ENCODE peak calls at places on chromosomes 3 and 15, in four cellular contexts. Z is HepG2, D is SK-N-SH, S is K562. F is an unnamed sample.

GRCh38 chr3:49671291-49672288 is 2.6 kb upstream of the APEH start:
- DNase-seq in D (peak), S (peak), Z (peak), F (peak)

GRCh38 chr3:42056840-42057239 is 34.3 kb upstream of the TRAK1 start:
- DNase-seq in D (no peak), S (no peak), Z (no peak), F (no peak)

GRCh38 chr15:83396071-83396470 is 51.1 kb upstream of the SH3GL3 start:
- DNase-seq in D (no peak), Z (no peak), S (no peak), F (peak)

GRCh38 chr3:30438121-30438520 is 168.3 kb upstream of the TGFBR2 start:
- DNase-seq in Z (no peak), D (no peak), S (no peak), F (no peak)

GRCh38 chr3:125322917-125323316 is 52.2 kb downstream of the ZNF148 start:
- DNase-seq in D (no peak), S (no peak), Z (no peak), F (no peak)

GRCh38 chr15:101369676-101370075 is 74.6 kb upstream of the SNRPA1 start:
- DNase-seq in Z (no peak), D (no peak), S (no peak), F (no peak)

GRCh38 chr15:26382416-26383086 is 390.3 kb downstream of the GABRB3 start:
- DNase-seq in Z (no peak), S (no peak), D (peak), F (no peak)

GRCh38 chr15:71811752-71812735 is 1.7 kb downstream of the NR2E3 start:
- DNase-seq in Z (no peak), D (peak), S (no peak), F (no peak)

GRCh38 chr3:57944313-57944580 is 64.0 kb upstream of the FLNB start:
- DNase-seq in Z (peak), D (no peak), S (no peak), F (no peak)

GRCh38 chr3:177615015-177615414 is 417.7 kb upstream of the TBL1XR1 start:
- DNase-seq in S (peak), Z (peak), D (no peak), F (no peak)

GRCh38 chr3:131361464-131362421 is 19.8 kb upstream of the NUDT16 start:
- DNase-seq in Z (no peak), D (no peak), S (peak), F (peak)

GRCh38 chr15:25181290-25182097 is 226.7 kb downstream of the SNRPN start:
- DNase-seq in Z (no peak), D (no peak), S (no peak), F (peak)

GRCh38 chr3:29067014-29067413 is 213.9 kb upstream of the RBMS3 start:
- DNase-seq in S (no peak), Z (no peak), D (no peak), F (no peak)

GRCh38 chr15:65275104-65275727 is 11.5 kb downstream of the PARP16 start:
- DNase-seq in S (no peak), Z (no peak), D (no peak), F (no peak)

GRCh38 chr15:43376017-43376705 is 5.3 kb downstream of the TUBGCP4 start:
- DNase-seq in Z (peak), D (peak), S (peak), F (peak)

GRCh38 chr3:66444146-66444644 is 56.6 kb downstream of the LRIG1 start:
- DNase-seq in S (no peak), Z (no peak), D (no peak), F (no peak)

GRCh38 chr3:98513136-98513535 is 9.6 kb downstream of the CLDND1 start:
- DNase-seq in D (no peak), Z (no peak), S (no peak), F (no peak)

GRCh38 chr3:100210777-100211145 is 50.0 kb upstream of the TBC1D23 start:
- DNase-seq in S (no peak), D (no peak), Z (no peak), F (no peak)

GRCh38 chr3:15007681-15008141 is 57.4 kb downstream of the MRPS25 start:
- DNase-seq in D (no peak), Z (no peak), S (no peak), F (no peak)

GRCh38 chr3:354433-354832 is 157.9 kb downstream of the CHL1 start:
- DNase-seq in S (peak), Z (peak), D (peak), F (no peak)

DNA sequence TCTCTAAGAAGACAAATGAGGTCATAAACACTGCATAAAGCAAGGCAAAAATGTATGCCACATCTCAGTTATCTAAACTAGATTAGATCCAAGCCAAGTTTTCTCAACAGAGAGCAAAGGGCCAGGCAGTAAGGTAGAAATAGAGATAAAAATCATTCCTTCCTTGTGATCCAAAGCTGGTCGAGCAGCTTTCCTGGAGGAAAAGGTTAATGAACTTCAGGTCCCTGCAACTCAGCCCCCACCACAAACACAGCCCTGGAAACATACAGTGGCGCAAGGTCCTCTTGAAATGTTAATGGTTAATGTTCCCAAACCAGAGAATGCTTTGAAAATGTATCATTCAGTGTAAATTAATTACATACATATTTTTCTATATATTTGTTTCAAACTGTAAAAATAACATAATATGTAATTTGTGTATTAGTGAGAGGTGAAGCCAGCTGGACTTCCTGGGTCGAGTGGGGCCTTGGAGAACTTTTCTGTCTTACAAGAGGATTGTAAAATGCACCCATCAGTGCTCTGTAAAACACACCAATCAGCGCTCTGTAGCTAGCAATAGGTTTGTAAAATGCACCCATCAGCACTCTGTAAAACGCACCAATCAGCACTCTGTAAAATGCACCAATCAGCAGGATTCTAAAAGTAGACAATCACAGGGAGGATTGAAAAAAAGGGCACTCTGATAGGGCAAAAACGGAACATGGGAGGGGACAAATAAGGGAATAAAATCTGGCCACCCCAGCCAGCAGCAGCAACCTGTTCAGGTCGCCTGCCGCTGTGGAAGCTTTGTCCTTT is 17.1 kb downstream of the LYSMD2 start:
- DNase-seq in S (no peak), D (no peak), Z (no peak), F (no peak)
- TF ChIP-seq FOXJ3 in S (no peak), D (no peak), Z (no peak), F (no peak)

DNA sequence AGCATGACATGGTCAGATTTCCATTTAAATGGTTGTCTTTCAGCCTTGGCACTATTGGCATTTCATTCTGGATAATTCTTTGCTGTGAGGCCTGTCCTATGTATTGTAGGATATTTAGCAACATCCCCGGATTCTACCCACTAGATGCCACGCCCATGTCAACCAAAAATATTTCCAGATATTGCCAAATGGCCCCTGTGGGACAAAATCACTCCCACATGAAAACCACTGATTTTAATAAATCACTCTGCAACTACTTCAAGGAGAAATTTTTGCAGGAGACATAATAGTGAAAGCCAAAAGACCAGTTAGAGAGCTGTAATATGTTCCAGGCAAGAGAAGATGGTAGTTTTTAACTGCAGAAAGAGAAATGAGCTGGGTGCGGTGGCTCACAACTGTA is 55.9 kb upstream of the RARB start:
- DNase-seq in Z (no peak), D (no peak), S (no peak), F (no peak)
- TF ChIP-seq FOXJ3 in Z (no peak), D (no peak), S (no peak), F (no peak)

GRCh38 chr15:45180201-45180600 is 7.6 kb downstream of the SHF start:
- DNase-seq in D (peak), S (no peak), Z (no peak), F (no peak)

GRCh38 chr15:45181491-45182285 is 6.1 kb downstream of the SHF start:
- DNase-seq in Z (no peak), D (peak), S (no peak), F (no peak)

GRCh38 chr15:45180648-45181436 is 6.9 kb downstream of the SHF start:
- DNase-seq in Z (no peak), D (no peak), S (no peak), F (no peak)

GRCh38 chr15:45177285-45177684 is 10.5 kb downstream of the SHF start:
- DNase-seq in D (no peak), Z (no peak), S (no peak), F (no peak)

GRCh38 chr15:45179221-45179985 is 8.4 kb downstream of the SHF start:
- DNase-seq in S (peak), D (peak), Z (peak), F (peak)
- TF ChIP-seq FOXJ3 in S (no peak), D (no peak), Z (no peak), F (no peak)

GRCh38 chr3:56468184-56469106 is at the start of gene ERC2:
- DNase-seq in S (no peak), Z (peak), D (peak), F (peak)
- TF ChIP-seq FOXJ3 in S (no peak), Z (no peak), D (no peak), F (no peak)

GRCh38 chr15:75725021-75725718 is 12.5 kb upstream of the CSPG4 start:
- DNase-seq in S (no peak), D (no peak), Z (no peak), F (no peak)
- TF ChIP-seq FOXJ3 in S (no peak), D (no peak), Z (no peak), F (no peak)

F was measured in WTC11.